ENCODE peak calls at places on chromosome 9, in eight cellular contexts. W, O, F, G, L, H, V and U are unnamed samples.
A peak's percentile ranks its signal among the peaks of the same experiment; 100 is the strongest.

GRCh38 chr9:123353041-123353440 is 3.0 kb upstream of the CRB2 start:
- DNase-seq in V (no peak), G (no peak), L (no peak), O (no peak), F (no peak), W (no peak), H (no peak), U (no peak)

GRCh38 chr9:135971892-135972291 is 10.7 kb upstream of the UBAC1 start:
- DNase-seq in F (peak; percentile 18), O (no peak), H (no peak), V (no peak), L (no peak), W (peak; percentile 68), G (no peak), U (no peak)

GRCh38 chr9:114161518-114161917 is 6.2 kb downstream of the COL27A1 start:
- DNase-seq in G (no peak), L (no peak), O (no peak), F (no peak), V (no peak), H (no peak), W (no peak), U (no peak)

GRCh38 chr9:2053883-2054845 is 39.0 kb downstream of the SMARCA2 start:
- DNase-seq in F (no peak), H (peak; percentile 90), O (no peak), L (peak; percentile 70), G (no peak), V (peak; percentile 47), W (peak; percentile 86), U (peak; percentile 46)

GRCh38 chr9:108476574-108476973 is 379.2 kb downstream of the ACTL7B start:
- DNase-seq in O (no peak), F (no peak), G (no peak), W (no peak), L (peak; percentile 31), V (peak; percentile 43), H (peak; percentile 24), U (peak; percentile 22)

GRCh38 chr9:129275626-129276247 is 97.7 kb upstream of the IER5L start:
- DNase-seq in L (no peak), W (no peak), F (peak; percentile 20), O (no peak), G (no peak), H (no peak), V (peak; percentile 11), U (peak; percentile 11)

GRCh38 chr9:35562895-35563746 is 41.9 kb upstream of the TESK1 start:
- DNase-seq in O (no peak), L (no peak), G (no peak), F (peak; percentile 22), H (no peak), W (no peak), V (no peak), U (no peak)

GRCh38 chr9:107690026-107690425 is 200.5 kb upstream of the KLF4 start:
- DNase-seq in G (no peak), F (no peak), W (no peak), H (no peak), L (no peak), O (no peak), V (no peak), U (no peak)

GRCh38 chr9:110123364-110124095 is 84.4 kb downstream of the C9orf152 start:
- DNase-seq in V (peak; percentile 81), L (peak; percentile 58), G (no peak), W (no peak), H (peak; percentile 53), O (no peak), F (peak; percentile 51), U (no peak)

GRCh38 chr9:15510789-15511575 is at the start of gene PSIP1:
- DNase-seq in L (peak; percentile 95), F (peak; percentile 85), W (peak; percentile 89), V (peak; percentile 75), O (peak; percentile 75), G (peak; percentile 39), H (peak; percentile 88), U (peak; percentile 84)

GRCh38 chr9:77909306-77909705 is 122.3 kb downstream of the GNAQ start:
- DNase-seq in H (no peak), O (no peak), V (no peak), L (no peak), F (no peak), W (no peak), G (no peak), U (no peak)

GRCh38 chr9:89625721-89626687 is 21.2 kb downstream of the GADD45G start:
- DNase-seq in L (no peak), O (no peak), G (no peak), V (no peak), W (no peak), F (no peak), H (no peak), U (no peak)

GRCh38 chr9:4030751-4031150 is 269.1 kb downstream of the GLIS3 start:
- DNase-seq in V (no peak), H (peak; percentile 28), O (no peak), F (peak; percentile 46), W (no peak), L (no peak), G (no peak), U (no peak)
- TF ChIP-seq CTCF in V (no peak), H (no peak), O (no peak), F (peak; percentile 34), W (no peak), L (no peak), G (no peak), U (peak; percentile 0)

GRCh38 chr9:6214903-6215302 is 704 bp upstream of the IL33 start:
- DNase-seq in V (peak; percentile 36), G (no peak), O (no peak), F (peak; percentile 49), H (no peak), W (no peak), L (peak; percentile 37), U (peak; percentile 89)

GRCh38 chr9:6218099-6218502 is 2.5 kb downstream of the IL33 start:
- DNase-seq in V (peak; percentile 49), W (no peak), G (no peak), L (peak; percentile 53), H (no peak), F (peak; percentile 74), O (no peak), U (peak; percentile 97)

GRCh38 chr9:6215562-6215961 is at the start of gene IL33:
- DNase-seq in W (no peak), H (no peak), V (no peak), F (peak; percentile 15), L (peak; percentile 19), G (no peak), O (no peak), U (peak; percentile 93)

GRCh38 chr9:6216002-6216401 is 395 bp downstream of the IL33 start:
- DNase-seq in H (no peak), W (no peak), L (no peak), O (no peak), G (no peak), F (no peak), V (no peak), U (peak; percentile 38)

DNA sequence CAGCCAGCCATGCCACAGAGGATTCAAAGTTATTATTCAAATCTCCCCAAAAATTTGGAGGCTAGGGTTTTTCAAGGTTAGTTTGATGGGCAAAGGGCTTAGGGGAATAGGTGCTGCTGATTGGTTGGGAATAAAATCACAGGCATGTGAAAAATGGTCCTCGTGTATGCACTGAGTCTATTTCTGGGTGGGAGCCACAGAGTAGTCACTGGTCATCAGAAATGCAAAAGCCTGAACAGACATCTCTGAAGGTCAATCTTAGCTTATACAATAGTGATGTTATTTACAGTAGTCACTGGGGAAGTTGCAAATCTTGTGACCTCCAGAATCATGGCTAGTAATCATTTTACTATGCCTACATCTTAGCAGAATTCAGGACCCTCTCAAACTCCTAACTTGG is 1.3 kb downstream of the IL33 start:
- DNase-seq in F (no peak), G (no peak), O (no peak), V (no peak), W (no peak), H (no peak), L (no peak), U (peak; percentile 60)
- H3K4me3 ChIP-seq in F (no peak overlapping the region), G (no peak overlapping the region), O (peak overlapping the region; percentile 58), V (no peak overlapping the region), W (no peak overlapping the region), H (no peak overlapping the region), L (no peak overlapping the region), U (peak overlapping the region; percentile 80)

DNA sequence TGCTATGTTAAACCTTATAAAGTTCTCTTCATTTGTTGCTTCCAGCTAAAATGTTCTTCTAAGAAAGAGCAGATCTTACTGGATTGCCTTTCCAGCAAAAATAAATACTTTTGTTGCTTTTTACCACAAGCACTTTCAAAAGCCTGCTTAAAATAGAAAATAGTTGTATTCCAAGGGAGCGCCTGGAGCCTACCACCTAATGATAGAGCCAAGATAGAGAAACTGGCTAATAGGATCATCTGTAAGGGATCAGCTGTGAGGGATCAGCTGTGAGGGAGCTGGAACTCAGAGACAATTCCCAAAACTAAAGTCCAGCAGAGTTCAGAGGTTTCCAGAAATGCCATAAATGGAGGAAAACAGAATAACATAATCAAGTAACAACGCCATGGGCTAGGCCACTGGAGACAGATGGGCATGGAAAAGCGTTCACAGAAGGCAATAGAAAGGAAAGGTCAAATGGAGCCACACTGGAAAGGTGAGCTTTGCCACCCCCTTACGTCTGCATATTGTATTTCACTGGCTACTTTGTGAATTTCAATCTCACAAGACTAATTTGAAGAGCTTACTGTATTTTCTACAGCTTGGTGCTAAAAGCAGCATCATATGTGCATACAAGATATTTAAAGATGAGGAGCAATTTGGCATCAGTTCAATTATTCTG is 140.6 kb upstream of the TLE4 start:
- DNase-seq in W (no peak), H (no peak), V (no peak), L (no peak), O (no peak), F (no peak), G (no peak), U (peak; percentile 1)
- TF ChIP-seq CTCF in W (no peak), H (no peak), V (no peak), L (no peak), O (no peak), F (no peak), G (no peak), U (no peak)

GRCh38 chr9:87581949-87582637 is 84.4 kb downstream of the DAPK1 start:
- DNase-seq in O (no peak), L (no peak), W (no peak), V (no peak), H (no peak), F (no peak), G (no peak), U (no peak)
- H3K4me3 ChIP-seq in O (no peak overlapping the region), L (no peak overlapping the region), W (no peak overlapping the region), V (no peak overlapping the region), H (no peak overlapping the region), F (no peak overlapping the region), G (no peak overlapping the region), U (no peak overlapping the region)